ENCODE peak calls at places on chromosomes 1 and 21, in five cellular contexts. H, Z, D, I and U are unnamed samples.
A peak's percentile ranks its signal among the peaks of the same experiment; 100 is the strongest.

GRCh38 chr1:40067023-40067422 is 26.5 kb downstream of the CAP1 start:
- DNase-seq in H (peak; percentile 60), Z (no peak), D (no peak), I (no peak), U (no peak)

GRCh38 chr1:241156231-241156965 is 200.6 kb downstream of the RGS7 start:
- DNase-seq in H (peak; percentile 17), Z (no peak), D (no peak), I (peak; percentile 86), U (peak; percentile 9)

GRCh38 chr1:176670853-176671252 is 207.9 kb downstream of the PAPPA2 start:
- DNase-seq in H (no peak), Z (no peak), D (no peak), I (no peak), U (no peak)

GRCh38 chr21:28959367-28960099 is 33.1 kb downstream of the LTN1 start:
- DNase-seq in H (peak; percentile 39), Z (no peak), D (no peak), I (no peak), U (no peak)

GRCh38 chr1:203306089-203306969 is 1.0 kb downstream of the BTG2 start:
- DNase-seq in H (peak; percentile 94), Z (peak; percentile 93), D (no peak), I (peak; percentile 92), U (peak; percentile 73)

GRCh38 chr1:213120386-213120785 is 69.3 kb downstream of the RPS6KC1 start:
- DNase-seq in H (no peak), Z (no peak), D (no peak), I (no peak), U (peak; percentile 35)

GRCh38 chr1:86507935-86508582 is 38.8 kb upstream of the CLCA4 start:
- DNase-seq in H (no peak), Z (no peak), D (no peak), I (no peak), U (no peak)

GRCh38 chr1:31019401-31019800 is 46.1 kb downstream of the PUM1 start:
- DNase-seq in H (no peak), Z (no peak), D (no peak), I (no peak), U (no peak)

GRCh38 chr1:164560076-164560475 is 1.1 kb downstream of the PBX1 start:
- DNase-seq in H (peak; percentile 43), Z (no peak), D (no peak), I (peak; percentile 36), U (no peak)

GRCh38 chr1:29849038-29849750 is 612.9 kb downstream of the PTPRU start:
- DNase-seq in H (peak; percentile 41), Z (peak; percentile 63), D (no peak), I (peak; percentile 73), U (no peak)

GRCh38 chr1:220879509-220880366 is 495 bp downstream of the HLX start:
- DNase-seq in H (peak; percentile 35), Z (peak; percentile 35), D (no peak), I (peak; percentile 34), U (no peak)

GRCh38 chr1:53110370-53111072 is 31.9 kb downstream of the SLC1A7 start:
- DNase-seq in H (no peak), Z (no peak), D (no peak), I (peak; percentile 29), U (no peak)

GRCh38 chr1:58841455-58841854 is 57.6 kb upstream of the JUN start:
- DNase-seq in H (no peak), Z (no peak), D (no peak), I (peak; percentile 56), U (no peak)

GRCh38 chr1:150981805-150982712 is at the start of gene ANXA9:
- DNase-seq in H (peak; percentile 27), Z (no peak), D (no peak), I (peak; percentile 58), U (no peak)

GRCh38 chr21:45889961-45890360 is 91.6 kb upstream of the COL6A1 start:
- DNase-seq in H (no peak), Z (no peak), D (no peak), I (peak; percentile 14), U (no peak)